ENCODE peak calls at places on chromosomes 3 and 15, in six cellular contexts. One of them, this sample, is unnamed.

GRCh38 chr15:64877435-64877834 is 34.3 kb upstream of the ANKDD1A start:
- DNase-seq in endothelial cell of umbilical vein: peak; percentile 53
- DNase-seq in activated T-helper 1 cell treated with anti-CD3 and anti-CD28 coated beads, Interleukin-2, amount 50 U/mL, for 16 hours: no peak
- DNase-seq in T47D: peak; percentile 37
- DNase-seq in Right ventricle myocardium superior: peak; percentile 90
- DNase-seq in neural crest cell: no peak
- DNase-seq in this sample: no peak

GRCh38 chr15:68404056-68404798 is 27.7 kb downstream of the ITGA11 start:
- DNase-seq in Right ventricle myocardium superior: no peak
- DNase-seq in T47D: no peak
- DNase-seq in neural crest cell: no peak
- DNase-seq in endothelial cell of umbilical vein: no peak
- DNase-seq in activated T-helper 1 cell treated with anti-CD3 and anti-CD28 coated beads, Interleukin-2, amount 50 U/mL, for 16 hours: no peak
- DNase-seq in this sample: no peak

GRCh38 chr15:27993996-27994775 is 104.9 kb downstream of the OCA2 start:
- DNase-seq in T47D: peak; percentile 32
- DNase-seq in endothelial cell of umbilical vein: no peak
- DNase-seq in neural crest cell: no peak
- DNase-seq in activated T-helper 1 cell treated with anti-CD3 and anti-CD28 coated beads, Interleukin-2, amount 50 U/mL, for 16 hours: no peak
- DNase-seq in Right ventricle myocardium superior: no peak
- DNase-seq in this sample: no peak

GRCh38 chr3:13522236-13522635 is 26.7 kb upstream of the FBLN2 start:
- DNase-seq in endothelial cell of umbilical vein: no peak
- DNase-seq in Right ventricle myocardium superior: peak; percentile 23
- DNase-seq in T47D: no peak
- DNase-seq in neural crest cell: no peak
- DNase-seq in activated T-helper 1 cell treated with anti-CD3 and anti-CD28 coated beads, Interleukin-2, amount 50 U/mL, for 16 hours: no peak
- DNase-seq in this sample: no peak

GRCh38 chr3:150749218-150749617 is 13.8 kb downstream of the SIAH2 start:
- DNase-seq in endothelial cell of umbilical vein: no peak
- DNase-seq in activated T-helper 1 cell treated with anti-CD3 and anti-CD28 coated beads, Interleukin-2, amount 50 U/mL, for 16 hours: no peak
- DNase-seq in T47D: no peak
- DNase-seq in Right ventricle myocardium superior: no peak
- DNase-seq in neural crest cell: no peak
- DNase-seq in this sample: no peak

GRCh38 chr3:128374746-128375445 is 91.8 kb downstream of the DNAJB8 start:
- DNase-seq in T47D: no peak
- DNase-seq in Right ventricle myocardium superior: peak; percentile 30
- DNase-seq in endothelial cell of umbilical vein: no peak
- DNase-seq in neural crest cell: no peak
- DNase-seq in activated T-helper 1 cell treated with anti-CD3 and anti-CD28 coated beads, Interleukin-2, amount 50 U/mL, for 16 hours: no peak
- DNase-seq in this sample: no peak

GRCh38 chr15:22888120-22888859 is 49.8 kb downstream of the NIPA2 start:
- DNase-seq in endothelial cell of umbilical vein: peak; percentile 46
- DNase-seq in neural crest cell: no peak
- DNase-seq in activated T-helper 1 cell treated with anti-CD3 and anti-CD28 coated beads, Interleukin-2, amount 50 U/mL, for 16 hours: no peak
- DNase-seq in Right ventricle myocardium superior: no peak
- DNase-seq in T47D: no peak
- DNase-seq in this sample: no peak

GRCh38 chr15:92394327-92395175 is 870 bp downstream of the ST8SIA2 start:
- DNase-seq in T47D: no peak
- DNase-seq in neural crest cell: peak; percentile 74
- DNase-seq in activated T-helper 1 cell treated with anti-CD3 and anti-CD28 coated beads, Interleukin-2, amount 50 U/mL, for 16 hours: no peak
- DNase-seq in endothelial cell of umbilical vein: no peak
- DNase-seq in Right ventricle myocardium superior: no peak
- DNase-seq in this sample: peak; percentile 69

GRCh38 chr3:54599741-54600140 is 328.1 kb downstream of the LRTM1 start:
- DNase-seq in endothelial cell of umbilical vein: no peak
- DNase-seq in activated T-helper 1 cell treated with anti-CD3 and anti-CD28 coated beads, Interleukin-2, amount 50 U/mL, for 16 hours: no peak
- DNase-seq in neural crest cell: no peak
- DNase-seq in Right ventricle myocardium superior: peak; percentile 83
- DNase-seq in T47D: no peak
- DNase-seq in this sample: no peak

GRCh38 chr15:32838338-32838737 is 120.5 kb downstream of the GREM1 start:
- DNase-seq in Right ventricle myocardium superior: no peak
- DNase-seq in activated T-helper 1 cell treated with anti-CD3 and anti-CD28 coated beads, Interleukin-2, amount 50 U/mL, for 16 hours: no peak
- DNase-seq in endothelial cell of umbilical vein: no peak
- DNase-seq in neural crest cell: no peak
- DNase-seq in T47D: no peak
- DNase-seq in this sample: no peak

GRCh38 chr3:66220066-66220465 is 735 bp upstream of the SLC25A26 start:
- DNase-seq in endothelial cell of umbilical vein: peak; percentile 24
- DNase-seq in T47D: no peak
- DNase-seq in Right ventricle myocardium superior: no peak
- DNase-seq in activated T-helper 1 cell treated with anti-CD3 and anti-CD28 coated beads, Interleukin-2, amount 50 U/mL, for 16 hours: no peak
- DNase-seq in neural crest cell: no peak
- DNase-seq in this sample: no peak

GRCh38 chr15:64930778-64931240 is 19.1 kb downstream of the ANKDD1A start:
- DNase-seq in endothelial cell of umbilical vein: peak; percentile 44
- DNase-seq in neural crest cell: no peak
- DNase-seq in T47D: no peak
- DNase-seq in Right ventricle myocardium superior: no peak
- DNase-seq in activated T-helper 1 cell treated with anti-CD3 and anti-CD28 coated beads, Interleukin-2, amount 50 U/mL, for 16 hours: no peak
- DNase-seq in this sample: no peak

GRCh38 chr3:31590650-31591049 is 57.9 kb downstream of the STT3B start:
- DNase-seq in activated T-helper 1 cell treated with anti-CD3 and anti-CD28 coated beads, Interleukin-2, amount 50 U/mL, for 16 hours: no peak
- DNase-seq in T47D: no peak
- DNase-seq in Right ventricle myocardium superior: no peak
- DNase-seq in endothelial cell of umbilical vein: no peak
- DNase-seq in neural crest cell: no peak
- DNase-seq in this sample: no peak

GRCh38 chr15:38823272-38823671 is 258.7 kb upstream of the RASGRP1 start:
- DNase-seq in T47D: no peak
- DNase-seq in endothelial cell of umbilical vein: peak; percentile 94
- DNase-seq in neural crest cell: no peak
- DNase-seq in activated T-helper 1 cell treated with anti-CD3 and anti-CD28 coated beads, Interleukin-2, amount 50 U/mL, for 16 hours: no peak
- DNase-seq in Right ventricle myocardium superior: no peak
- DNase-seq in this sample: no peak

GRCh38 chr3:67044955-67045354 is 46.8 kb downstream of the KBTBD8 start:
- DNase-seq in neural crest cell: no peak
- DNase-seq in Right ventricle myocardium superior: no peak
- DNase-seq in T47D: no peak
- DNase-seq in activated T-helper 1 cell treated with anti-CD3 and anti-CD28 coated beads, Interleukin-2, amount 50 U/mL, for 16 hours: no peak
- DNase-seq in endothelial cell of umbilical vein: no peak
- DNase-seq in this sample: no peak

GRCh38 chr3:46405301-46406079 is 1.4 kb downstream of the CCR5AS start:
- DNase-seq in activated T-helper 1 cell treated with anti-CD3 and anti-CD28 coated beads, Interleukin-2, amount 50 U/mL, for 16 hours: no peak
- DNase-seq in neural crest cell: no peak
- DNase-seq in T47D: peak; percentile 46
- DNase-seq in endothelial cell of umbilical vein: peak; percentile 69
- DNase-seq in Right ventricle myocardium superior: no peak
- DNase-seq in this sample: no peak

GRCh38 chr15:100958326-100959065 is 39.3 kb downstream of the LRRK1 start:
- DNase-seq in Right ventricle myocardium superior: no peak
- DNase-seq in activated T-helper 1 cell treated with anti-CD3 and anti-CD28 coated beads, Interleukin-2, amount 50 U/mL, for 16 hours: no peak
- DNase-seq in T47D: no peak
- DNase-seq in endothelial cell of umbilical vein: peak; percentile 50
- DNase-seq in neural crest cell: no peak
- DNase-seq in this sample: no peak

GRCh38 chr15:90979582-90979981 is 14.8 kb downstream of the PRC1 start:
- DNase-seq in neural crest cell: no peak
- DNase-seq in endothelial cell of umbilical vein: no peak
- DNase-seq in Right ventricle myocardium superior: no peak
- DNase-seq in activated T-helper 1 cell treated with anti-CD3 and anti-CD28 coated beads, Interleukin-2, amount 50 U/mL, for 16 hours: no peak
- DNase-seq in T47D: no peak
- DNase-seq in this sample: no peak

GRCh38 chr15:22806664-22807063 is 20.2 kb downstream of the NIPA1 start:
- DNase-seq in Right ventricle myocardium superior: no peak
- DNase-seq in endothelial cell of umbilical vein: no peak
- DNase-seq in T47D: no peak
- DNase-seq in activated T-helper 1 cell treated with anti-CD3 and anti-CD28 coated beads, Interleukin-2, amount 50 U/mL, for 16 hours: no peak
- DNase-seq in neural crest cell: no peak
- DNase-seq in this sample: no peak

GRCh38 chr3:48692551-48692950 is 6.8 kb upstream of the NCKIPSD start:
- DNase-seq in neural crest cell: no peak
- DNase-seq in endothelial cell of umbilical vein: no peak
- DNase-seq in activated T-helper 1 cell treated with anti-CD3 and anti-CD28 coated beads, Interleukin-2, amount 50 U/mL, for 16 hours: no peak
- DNase-seq in T47D: no peak
- DNase-seq in Right ventricle myocardium superior: peak; percentile 1
- DNase-seq in this sample: no peak

GRCh38 chr3:182740710-182741109 is 52.6 kb upstream of the ATP11B start:
- DNase-seq in Right ventricle myocardium superior: no peak
- DNase-seq in T47D: peak; percentile 94
- DNase-seq in neural crest cell: no peak
- DNase-seq in endothelial cell of umbilical vein: no peak
- DNase-seq in activated T-helper 1 cell treated with anti-CD3 and anti-CD28 coated beads, Interleukin-2, amount 50 U/mL, for 16 hours: no peak
- DNase-seq in this sample: no peak

GRCh38 chr15:26355671-26356070 is 417.2 kb downstream of the GABRB3 start:
- DNase-seq in T47D: no peak
- DNase-seq in activated T-helper 1 cell treated with anti-CD3 and anti-CD28 coated beads, Interleukin-2, amount 50 U/mL, for 16 hours: no peak
- DNase-seq in neural crest cell: no peak
- DNase-seq in endothelial cell of umbilical vein: no peak
- DNase-seq in Right ventricle myocardium superior: no peak
- DNase-seq in this sample: no peak

GRCh38 chr15:68204776-68205557 is at the start of gene CALML4:
- DNase-seq in T47D: no peak
- DNase-seq in activated T-helper 1 cell treated with anti-CD3 and anti-CD28 coated beads, Interleukin-2, amount 50 U/mL, for 16 hours: no peak
- DNase-seq in neural crest cell: no peak
- DNase-seq in Right ventricle myocardium superior: peak; percentile 83
- DNase-seq in endothelial cell of umbilical vein: peak; percentile 70
- DNase-seq in this sample: no peak

GRCh38 chr3:147373301-147373700 is 33.0 kb downstream of the ZIC4 start:
- DNase-seq in endothelial cell of umbilical vein: no peak
- DNase-seq in T47D: no peak
- DNase-seq in activated T-helper 1 cell treated with anti-CD3 and anti-CD28 coated beads, Interleukin-2, amount 50 U/mL, for 16 hours: no peak
- DNase-seq in neural crest cell: no peak
- DNase-seq in Right ventricle myocardium superior: no peak
- DNase-seq in this sample: no peak

GRCh38 chr3:20751299-20751698 is 565.3 kb upstream of the SGO1 start:
- DNase-seq in Right ventricle myocardium superior: no peak
- DNase-seq in neural crest cell: no peak
- DNase-seq in activated T-helper 1 cell treated with anti-CD3 and anti-CD28 coated beads, Interleukin-2, amount 50 U/mL, for 16 hours: no peak
- DNase-seq in T47D: no peak
- DNase-seq in endothelial cell of umbilical vein: no peak
- DNase-seq in this sample: no peak

GRCh38 chr15:98443483-98443882 is 204.9 kb upstream of the IGF1R start:
- DNase-seq in activated T-helper 1 cell treated with anti-CD3 and anti-CD28 coated beads, Interleukin-2, amount 50 U/mL, for 16 hours: no peak
- DNase-seq in endothelial cell of umbilical vein: no peak
- DNase-seq in Right ventricle myocardium superior: no peak
- DNase-seq in T47D: no peak
- DNase-seq in neural crest cell: no peak
- DNase-seq in this sample: no peak

GRCh38 chr3:153591566-153592221 is 429.7 kb downstream of the RAP2B start:
- DNase-seq in activated T-helper 1 cell treated with anti-CD3 and anti-CD28 coated beads, Interleukin-2, amount 50 U/mL, for 16 hours: no peak
- DNase-seq in neural crest cell: no peak
- DNase-seq in T47D: peak; percentile 17
- DNase-seq in Right ventricle myocardium superior: no peak
- DNase-seq in endothelial cell of umbilical vein: no peak
- DNase-seq in this sample: no peak

GRCh38 chr3:47803478-47804025 is 614 bp downstream of the DHX30 start:
- DNase-seq in T47D: no peak
- DNase-seq in endothelial cell of umbilical vein: no peak
- DNase-seq in activated T-helper 1 cell treated with anti-CD3 and anti-CD28 coated beads, Interleukin-2, amount 50 U/mL, for 16 hours: no peak
- DNase-seq in Right ventricle myocardium superior: no peak
- DNase-seq in neural crest cell: no peak
- DNase-seq in this sample: no peak

GRCh38 chr15:65418596-65418995 is 4.2 kb downstream of the IGDCC4 start:
- DNase-seq in endothelial cell of umbilical vein: no peak
- DNase-seq in activated T-helper 1 cell treated with anti-CD3 and anti-CD28 coated beads, Interleukin-2, amount 50 U/mL, for 16 hours: no peak
- DNase-seq in Right ventricle myocardium superior: no peak
- DNase-seq in T47D: no peak
- DNase-seq in neural crest cell: no peak
- DNase-seq in this sample: no peak

GRCh38 chr3:172622916-172623700 is 87.8 kb downstream of the NCEH1 start:
- DNase-seq in endothelial cell of umbilical vein: peak; percentile 88
- DNase-seq in Right ventricle myocardium superior: no peak
- DNase-seq in neural crest cell: peak; percentile 34
- DNase-seq in activated T-helper 1 cell treated with anti-CD3 and anti-CD28 coated beads, Interleukin-2, amount 50 U/mL, for 16 hours: no peak
- DNase-seq in T47D: peak; percentile 82
- DNase-seq in this sample: no peak

GRCh38 chr15:70447927-70448698 is 315.2 kb downstream of the UACA start:
- DNase-seq in Right ventricle myocardium superior: peak; percentile 66
- DNase-seq in T47D: no peak
- DNase-seq in neural crest cell: no peak
- DNase-seq in endothelial cell of umbilical vein: no peak
- DNase-seq in activated T-helper 1 cell treated with anti-CD3 and anti-CD28 coated beads, Interleukin-2, amount 50 U/mL, for 16 hours: no peak
- DNase-seq in this sample: no peak

GRCh38 chr3:180306691-180307090 is 270.0 kb upstream of the PEX5L start:
- DNase-seq in Right ventricle myocardium superior: no peak
- DNase-seq in activated T-helper 1 cell treated with anti-CD3 and anti-CD28 coated beads, Interleukin-2, amount 50 U/mL, for 16 hours: no peak
- DNase-seq in endothelial cell of umbilical vein: no peak
- DNase-seq in neural crest cell: no peak
- DNase-seq in T47D: peak; percentile 66
- DNase-seq in this sample: no peak

GRCh38 chr15:58522391-58522790 is 90.6 kb downstream of the LIPC start:
- DNase-seq in activated T-helper 1 cell treated with anti-CD3 and anti-CD28 coated beads, Interleukin-2, amount 50 U/mL, for 16 hours: no peak
- DNase-seq in endothelial cell of umbilical vein: no peak
- DNase-seq in Right ventricle myocardium superior: peak; percentile 72
- DNase-seq in T47D: no peak
- DNase-seq in neural crest cell: no peak
- DNase-seq in this sample: no peak